ENCODE peak calls at places on chromosomes 11 and 22, in nine cellular contexts. One of them, this sample, is unnamed. For H3K4me1, the result is how much of the 10 kb centered on the place peaks cover.

GRCh38 chr11:128694618-128695481 is 978 bp downstream of the FLI1 start:
- DNase-seq in lower lobe of right lung: peak
- DNase-seq in psoas muscle: peak
- DNase-seq in stomach: no peak
- DNase-seq in adrenal gland: no peak
- DNase-seq in right cardiac atrium: peak
- DNase-seq in CD8-positive, alpha-beta memory T cell: peak
- DNase-seq in left lung: peak
- DNase-seq in fibroblast of lung: peak
- DNase-seq in this sample: no peak

GRCh38 chr22:19766506-19767426 is 6.2 kb downstream of the TBX1 start:
- DNase-seq in CD8-positive, alpha-beta memory T cell: peak
- DNase-seq in stomach: peak
- DNase-seq in right cardiac atrium: peak
- DNase-seq in adrenal gland: peak
- DNase-seq in lower lobe of right lung: peak
- DNase-seq in psoas muscle: peak
- DNase-seq in left lung: peak
- DNase-seq in fibroblast of lung: no peak
- DNase-seq in this sample: no peak

GRCh38 chr11:94804874-94805273 is 36.7 kb downstream of the AMOTL1 start:
- DNase-seq in left lung: no peak
- DNase-seq in right cardiac atrium: no peak
- DNase-seq in fibroblast of lung: no peak
- DNase-seq in adrenal gland: no peak
- DNase-seq in stomach: no peak
- DNase-seq in lower lobe of right lung: no peak
- DNase-seq in CD8-positive, alpha-beta memory T cell: no peak
- DNase-seq in psoas muscle: no peak
- DNase-seq in this sample: no peak

GRCh38 chr11:113457784-113458183 is 17.4 kb downstream of the DRD2 start:
- DNase-seq in fibroblast of lung: no peak
- DNase-seq in adrenal gland: no peak
- DNase-seq in lower lobe of right lung: no peak
- DNase-seq in psoas muscle: no peak
- DNase-seq in right cardiac atrium: no peak
- DNase-seq in left lung: no peak
- DNase-seq in CD8-positive, alpha-beta memory T cell: no peak
- DNase-seq in stomach: no peak
- DNase-seq in this sample: peak

GRCh38 chr11:72326151-72326842 is 82.3 kb upstream of the PHOX2A start:
- DNase-seq in lower lobe of right lung: no peak
- DNase-seq in adrenal gland: no peak
- DNase-seq in left lung: no peak
- DNase-seq in CD8-positive, alpha-beta memory T cell: no peak
- DNase-seq in right cardiac atrium: no peak
- DNase-seq in psoas muscle: no peak
- DNase-seq in stomach: no peak
- DNase-seq in fibroblast of lung: peak
- DNase-seq in this sample: peak

GRCh38 chr11:133980665-133981064 is 23.9 kb upstream of the IGSF9B start:
- DNase-seq in left lung: no peak
- DNase-seq in right cardiac atrium: no peak
- DNase-seq in CD8-positive, alpha-beta memory T cell: no peak
- DNase-seq in fibroblast of lung: no peak
- DNase-seq in stomach: no peak
- DNase-seq in adrenal gland: no peak
- DNase-seq in lower lobe of right lung: no peak
- DNase-seq in psoas muscle: no peak
- DNase-seq in this sample: no peak

GRCh38 chr11:44208976-44209603 is 100.8 kb downstream of the ALX4 start:
- DNase-seq in stomach: no peak
- DNase-seq in CD8-positive, alpha-beta memory T cell: no peak
- DNase-seq in fibroblast of lung: peak
- DNase-seq in right cardiac atrium: no peak
- DNase-seq in lower lobe of right lung: no peak
- DNase-seq in psoas muscle: no peak
- DNase-seq in left lung: no peak
- DNase-seq in adrenal gland: no peak
- DNase-seq in this sample: no peak

GRCh38 chr11:45238724-45239123 is 47.4 kb downstream of the SYT13 start:
- DNase-seq in CD8-positive, alpha-beta memory T cell: no peak
- DNase-seq in lower lobe of right lung: no peak
- DNase-seq in stomach: no peak
- DNase-seq in left lung: no peak
- DNase-seq in right cardiac atrium: no peak
- DNase-seq in fibroblast of lung: peak
- DNase-seq in psoas muscle: no peak
- DNase-seq in adrenal gland: no peak
- DNase-seq in this sample: no peak

GRCh38 chr11:68333176-68333575 is 20.8 kb downstream of the LRP5 start:
- DNase-seq in lower lobe of right lung: no peak
- DNase-seq in fibroblast of lung: no peak
- DNase-seq in stomach: no peak
- DNase-seq in adrenal gland: no peak
- DNase-seq in CD8-positive, alpha-beta memory T cell: no peak
- DNase-seq in left lung: no peak
- DNase-seq in right cardiac atrium: no peak
- DNase-seq in psoas muscle: no peak
- DNase-seq in this sample: no peak

GRCh38 chr11:68338041-68338800 is 25.8 kb downstream of the LRP5 start:
- DNase-seq in lower lobe of right lung: peak
- DNase-seq in left lung: no peak
- DNase-seq in adrenal gland: peak
- DNase-seq in right cardiac atrium: peak
- DNase-seq in fibroblast of lung: peak
- DNase-seq in psoas muscle: no peak
- DNase-seq in stomach: no peak
- DNase-seq in CD8-positive, alpha-beta memory T cell: no peak
- DNase-seq in this sample: peak

GRCh38 chr11:68337399-68337835 is 25.0 kb downstream of the LRP5 start:
- DNase-seq in adrenal gland: no peak
- DNase-seq in lower lobe of right lung: peak
- DNase-seq in fibroblast of lung: no peak
- DNase-seq in psoas muscle: no peak
- DNase-seq in left lung: no peak
- DNase-seq in CD8-positive, alpha-beta memory T cell: no peak
- DNase-seq in stomach: no peak
- DNase-seq in right cardiac atrium: no peak
- DNase-seq in this sample: no peak

GRCh38 chr11:68334923-68335322 is 22.5 kb downstream of the LRP5 start:
- DNase-seq in stomach: no peak
- DNase-seq in right cardiac atrium: no peak
- DNase-seq in psoas muscle: no peak
- DNase-seq in left lung: no peak
- DNase-seq in lower lobe of right lung: no peak
- DNase-seq in CD8-positive, alpha-beta memory T cell: no peak
- DNase-seq in adrenal gland: no peak
- DNase-seq in fibroblast of lung: no peak
- DNase-seq in this sample: no peak

DNA sequence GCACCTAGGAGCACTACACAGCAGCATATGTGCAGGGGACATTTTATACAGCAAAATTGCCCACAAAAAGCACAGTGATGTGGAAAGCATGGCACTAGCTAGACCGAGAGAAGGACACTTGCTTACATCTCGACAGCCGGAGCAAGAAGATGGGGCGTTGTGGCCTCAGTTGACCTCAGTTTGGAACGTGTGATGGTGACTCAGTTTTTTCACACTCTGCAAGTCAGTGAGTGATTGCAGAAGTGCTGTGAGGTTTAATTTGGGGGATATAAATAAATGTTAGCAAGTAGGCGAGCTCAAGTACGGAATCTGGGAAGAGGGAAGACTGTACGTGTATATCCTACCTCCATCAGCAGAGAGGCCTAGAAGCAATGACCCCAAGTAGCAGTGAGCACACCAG is 23.3 kb downstream of the LRP5 start:
- DNase-seq in right cardiac atrium: peak
- DNase-seq in lower lobe of right lung: no peak
- DNase-seq in CD8-positive, alpha-beta memory T cell: no peak
- DNase-seq in left lung: no peak
- DNase-seq in fibroblast of lung: no peak
- DNase-seq in psoas muscle: no peak
- DNase-seq in stomach: no peak
- DNase-seq in adrenal gland: no peak
- DNase-seq in this sample: no peak
- H3K4me1 ChIP-seq in right cardiac atrium: under half
- H3K4me1 ChIP-seq in lower lobe of right lung: half or more
- H3K4me1 ChIP-seq in CD8-positive, alpha-beta memory T cell: under half
- H3K4me1 ChIP-seq in left lung: under half
- H3K4me1 ChIP-seq in fibroblast of lung: under half
- H3K4me1 ChIP-seq in psoas muscle: under half
- H3K4me1 ChIP-seq in stomach: half or more
- H3K4me1 ChIP-seq in adrenal gland: under half
- H3K4me1 ChIP-seq in this sample: under half

DNA sequence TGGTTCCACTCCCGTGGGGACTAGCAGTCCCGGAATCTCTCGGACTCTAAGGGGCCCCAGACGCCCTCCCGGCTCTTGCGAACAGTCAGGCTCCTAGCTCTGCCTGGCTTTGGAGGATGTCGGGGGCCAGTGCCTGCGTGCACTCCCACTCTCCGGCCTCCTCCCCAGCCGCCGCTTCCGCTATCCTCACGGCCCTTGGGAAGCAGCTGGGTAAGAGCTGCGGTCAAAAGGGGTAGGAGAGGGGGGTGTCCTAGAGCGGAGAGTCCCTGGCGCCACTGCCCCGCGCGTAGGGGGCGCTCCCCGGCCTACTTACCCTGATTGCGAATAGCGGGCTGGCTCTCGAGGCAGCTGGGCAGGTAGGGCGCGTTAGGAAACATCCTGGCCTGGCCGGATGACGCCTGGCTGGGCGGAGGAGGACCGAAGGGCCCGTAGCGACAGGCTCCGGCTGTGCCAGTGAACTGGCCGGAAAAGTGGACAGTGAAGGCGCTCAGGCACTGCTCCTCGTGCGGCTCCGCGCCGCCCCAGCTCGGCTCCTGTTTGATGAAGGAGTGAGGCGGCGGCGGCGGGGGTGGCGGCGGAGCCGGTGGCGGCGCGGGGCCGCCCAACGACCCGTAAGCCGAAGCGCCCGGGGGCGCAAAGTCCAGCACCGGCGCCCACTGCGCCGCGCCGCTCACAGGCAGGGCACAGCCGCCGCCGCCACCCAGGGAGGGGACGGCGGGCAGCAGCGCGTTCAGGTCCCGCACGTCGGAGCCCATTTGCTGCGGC is 770 bp downstream of the WT1 start:
- DNase-seq in adrenal gland: no peak
- DNase-seq in stomach: no peak
- DNase-seq in psoas muscle: no peak
- DNase-seq in right cardiac atrium: peak
- DNase-seq in fibroblast of lung: no peak
- DNase-seq in left lung: no peak
- DNase-seq in lower lobe of right lung: no peak
- DNase-seq in CD8-positive, alpha-beta memory T cell: no peak
- DNase-seq in this sample: peak
- H3K4me1 ChIP-seq in adrenal gland: under half
- H3K4me1 ChIP-seq in stomach: half or more
- H3K4me1 ChIP-seq in psoas muscle: under half
- H3K4me1 ChIP-seq in right cardiac atrium: under half
- H3K4me1 ChIP-seq in fibroblast of lung: under half
- H3K4me1 ChIP-seq in left lung: under half
- H3K4me1 ChIP-seq in lower lobe of right lung: under half
- H3K4me1 ChIP-seq in CD8-positive, alpha-beta memory T cell: under half
- H3K4me1 ChIP-seq in this sample: under half

GRCh38 chr22:49949914-49950292 is 10.7 kb upstream of the PIM3 start:
- DNase-seq in CD8-positive, alpha-beta memory T cell: no peak
- DNase-seq in stomach: no peak
- DNase-seq in right cardiac atrium: no peak
- DNase-seq in lower lobe of right lung: no peak
- DNase-seq in adrenal gland: no peak
- DNase-seq in fibroblast of lung: no peak
- DNase-seq in psoas muscle: no peak
- DNase-seq in left lung: no peak
- DNase-seq in this sample: no peak
- H3K4me1 ChIP-seq in CD8-positive, alpha-beta memory T cell: under half
- H3K4me1 ChIP-seq in stomach: half or more
- H3K4me1 ChIP-seq in right cardiac atrium: under half
- H3K4me1 ChIP-seq in lower lobe of right lung: half or more
- H3K4me1 ChIP-seq in adrenal gland: under half
- H3K4me1 ChIP-seq in fibroblast of lung: under half
- H3K4me1 ChIP-seq in psoas muscle: under half
- H3K4me1 ChIP-seq in left lung: under half
- H3K4me1 ChIP-seq in this sample: under half

GRCh38 chr11:611001-611996 is 4.5 kb downstream of the IRF7 start:
- DNase-seq in adrenal gland: no peak
- DNase-seq in psoas muscle: no peak
- DNase-seq in CD8-positive, alpha-beta memory T cell: no peak
- DNase-seq in lower lobe of right lung: no peak
- DNase-seq in stomach: no peak
- DNase-seq in fibroblast of lung: no peak
- DNase-seq in right cardiac atrium: no peak
- DNase-seq in left lung: no peak
- DNase-seq in this sample: no peak

GRCh38 chr11:612201-612960 is 3.4 kb downstream of the IRF7 start:
- DNase-seq in adrenal gland: no peak
- DNase-seq in lower lobe of right lung: no peak
- DNase-seq in stomach: peak
- DNase-seq in fibroblast of lung: no peak
- DNase-seq in psoas muscle: peak
- DNase-seq in left lung: no peak
- DNase-seq in right cardiac atrium: no peak
- DNase-seq in CD8-positive, alpha-beta memory T cell: no peak
- DNase-seq in this sample: peak

GRCh38 chr11:608751-609354 is 6.9 kb downstream of the IRF7 start:
- DNase-seq in stomach: no peak
- DNase-seq in psoas muscle: no peak
- DNase-seq in lower lobe of right lung: no peak
- DNase-seq in CD8-positive, alpha-beta memory T cell: no peak
- DNase-seq in adrenal gland: no peak
- DNase-seq in fibroblast of lung: no peak
- DNase-seq in left lung: no peak
- DNase-seq in right cardiac atrium: peak
- DNase-seq in this sample: no peak

GRCh38 chr11:609355-609811 is 6.4 kb downstream of the IRF7 start:
- DNase-seq in stomach: no peak
- DNase-seq in CD8-positive, alpha-beta memory T cell: no peak
- DNase-seq in right cardiac atrium: peak
- DNase-seq in left lung: no peak
- DNase-seq in lower lobe of right lung: no peak
- DNase-seq in fibroblast of lung: no peak
- DNase-seq in psoas muscle: no peak
- DNase-seq in adrenal gland: no peak
- DNase-seq in this sample: no peak

DNA sequence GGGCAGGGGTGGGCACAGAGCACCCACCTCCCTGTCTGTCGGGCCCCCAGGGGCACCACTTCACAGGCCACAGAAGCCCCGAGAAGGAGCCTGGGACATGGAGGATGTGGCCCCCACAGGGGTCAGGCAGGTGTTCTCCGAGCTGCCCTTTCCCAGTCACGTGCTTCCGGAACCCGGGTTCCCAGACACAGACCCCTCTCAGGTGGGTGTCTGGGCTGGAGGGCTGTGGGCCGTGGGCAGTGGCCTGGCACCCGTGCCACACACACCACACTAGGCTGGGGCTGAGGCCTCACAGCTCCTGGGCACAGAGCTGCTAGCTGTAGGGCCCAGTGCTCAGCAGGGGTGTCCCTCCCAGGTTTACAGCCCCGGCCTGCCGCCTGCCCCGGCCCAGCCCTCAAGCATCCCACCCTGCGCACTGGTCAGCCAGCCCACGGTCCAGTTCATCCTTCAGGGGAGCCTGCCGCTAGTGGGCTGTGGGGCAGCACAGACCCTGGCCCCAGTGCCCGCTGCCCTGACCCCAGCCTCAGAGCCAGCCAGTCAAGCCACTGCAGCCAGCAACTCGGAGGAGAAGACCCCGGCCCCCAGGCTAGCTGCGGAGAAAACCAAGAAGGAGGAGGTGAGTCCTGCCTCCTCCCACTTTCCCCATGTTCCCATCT is 5.5 kb downstream of the IRF7 start:
- DNase-seq in fibroblast of lung: no peak
- DNase-seq in left lung: no peak
- DNase-seq in CD8-positive, alpha-beta memory T cell: no peak
- DNase-seq in psoas muscle: no peak
- DNase-seq in adrenal gland: no peak
- DNase-seq in right cardiac atrium: peak
- DNase-seq in stomach: no peak
- DNase-seq in lower lobe of right lung: no peak
- DNase-seq in this sample: no peak
- H3K4me1 ChIP-seq in fibroblast of lung: under half
- H3K4me1 ChIP-seq in left lung: under half
- H3K4me1 ChIP-seq in CD8-positive, alpha-beta memory T cell: under half
- H3K4me1 ChIP-seq in psoas muscle: under half
- H3K4me1 ChIP-seq in adrenal gland: under half
- H3K4me1 ChIP-seq in right cardiac atrium: under half
- H3K4me1 ChIP-seq in stomach: half or more
- H3K4me1 ChIP-seq in lower lobe of right lung: under half
- H3K4me1 ChIP-seq in this sample: under half